ENCODE peak calls at places on chromosomes 6 and 20, in five cellular contexts. X is body of pancreas; F is uterus; Q is amygdala; N is activated CD4-positive, alpha-beta memory T cell treated with anti-CD3 and anti-CD28 coated beads for 36 hours. W is an unnamed sample.
A peak's percentile ranks its signal among the peaks of the same experiment; 100 is the strongest.

GRCh38 chr6:112911949-112912348 is 564.8 kb downstream of the RFPL4B start:
- DNase-seq in X (no peak), F (no peak), Q (no peak), N (no peak), W (no peak)

GRCh38 chr6:108360919-108361311 is 66.1 kb downstream of the AFG1L start:
- DNase-seq in X (no peak), F (no peak), Q (no peak), N (no peak), W (no peak)

GRCh38 chr20:45037635-45038034 is 63.3 kb downstream of the KCNS1 start:
- DNase-seq in X (no peak), F (no peak), Q (no peak), N (no peak), W (no peak)

GRCh38 chr6:45445749-45446454 is 68.2 kb upstream of the SUPT3H start:
- DNase-seq in X (peak; percentile 82), F (peak; percentile 71), Q (no peak), N (peak; percentile 72), W (peak; percentile 23)

GRCh38 chr6:132832891-132833290 is 18.5 kb downstream of the RPS12 start:
- DNase-seq in X (no peak), F (no peak), Q (no peak), N (no peak), W (no peak)

GRCh38 chr6:26474439-26474881 is 16.7 kb downstream of the BTN2A1 start:
- DNase-seq in X (no peak), F (no peak), Q (no peak), N (no peak), W (no peak)

GRCh38 chr6:112041535-112041934 is 12.4 kb upstream of the CCN6 start:
- DNase-seq in X (no peak), F (no peak), Q (no peak), N (no peak), W (no peak)

GRCh38 chr6:10968776-10969175 is 75.3 kb downstream of the ELOVL2 start:
- DNase-seq in X (no peak), F (no peak), Q (no peak), N (no peak), W (no peak)

GRCh38 chr20:64044484-64045247 is 4.8 kb downstream of the SOX18 start:
- DNase-seq in X (no peak), F (no peak), Q (no peak), N (no peak), W (no peak)

GRCh38 chr20:36145877-36146707 is 8.4 kb upstream of the EPB41L1 start:
- DNase-seq in X (no peak), F (no peak), Q (no peak), N (no peak), W (no peak)

GRCh38 chr6:146891615-146892265 is 293.0 kb downstream of the ADGB start:
- DNase-seq in X (no peak), F (no peak), Q (no peak), N (no peak), W (no peak)

GRCh38 chr20:59741073-59741472 is 136.7 kb downstream of the PHACTR3 start:
- DNase-seq in X (no peak), F (no peak), Q (no peak), N (no peak), W (no peak)

GRCh38 chr6:33583591-33584155 is 3.6 kb upstream of the BAK1 start:
- DNase-seq in X (no peak), F (no peak), Q (no peak), N (peak; percentile 38), W (peak; percentile 65)